ENCODE peak calls at places on chromosomes 6 and 20, in nine cellular contexts. M is mucosa of descending colon, Y is lower lobe of right lung, X is HCT116, K is breast epithelium, N is Panc1, Z is HAP-1, U is PC-9, C is DND-41. F is an unnamed sample.
A peak's percentile ranks its signal among the peaks of the same experiment; 100 is the strongest.

GRCh38 chr6:19549109-19549508 is 288.1 kb upstream of the ID4 start:
- DNase-seq in M (no peak), X (no peak), Y (no peak), Z (no peak), N (no peak), U (no peak), K (no peak), C (no peak), F (no peak)

GRCh38 chr6:4788953-4789584 is 12.9 kb downstream of the CDYL start:
- DNase-seq in Z (no peak), X (no peak), U (no peak), N (no peak), Y (no peak), M (peak; percentile 56), C (no peak), K (no peak), F (no peak)

GRCh38 chr6:28544211-28544610 is 18.5 kb downstream of the GPX5 start:
- DNase-seq in Y (no peak), M (no peak), N (no peak), Z (no peak), K (no peak), X (no peak), C (no peak), U (peak; percentile 45), F (no peak)

GRCh38 chr20:63003546-63003945 is 3.2 kb downstream of the BHLHE23 start:
- DNase-seq in C (no peak), K (no peak), Z (no peak), M (no peak), X (no peak), Y (no peak), U (no peak), N (no peak), F (no peak)

GRCh38 chr6:73083886-73084285 is 141.4 kb downstream of the KHDC1L start:
- DNase-seq in Y (no peak), X (no peak), U (no peak), N (no peak), M (no peak), K (no peak), C (no peak), Z (no peak), F (no peak)

GRCh38 chr6:35034411-35035171 is 106.5 kb downstream of the TCP11 start:
- DNase-seq in U (no peak), X (no peak), K (no peak), N (no peak), Y (peak; percentile 92), M (peak; percentile 89), C (no peak), Z (no peak), F (no peak)

GRCh38 chr6:21918081-21918480 is 324.5 kb downstream of the SOX4 start:
- DNase-seq in M (no peak), Y (no peak), C (no peak), Z (no peak), X (no peak), K (no peak), U (no peak), N (no peak), F (no peak)

GRCh38 chr6:7628479-7628878 is 38.5 kb downstream of the SNRNP48 start:
- DNase-seq in K (no peak), Y (no peak), X (no peak), M (no peak), C (no peak), U (no peak), Z (no peak), N (no peak), F (no peak)

GRCh38 chr20:48708116-48708515 is 119.7 kb downstream of the PREX1 start:
- DNase-seq in U (no peak), M (no peak), C (no peak), K (no peak), Y (no peak), N (no peak), X (no peak), Z (no peak), F (no peak)

GRCh38 chr6:74851598-74851997 is 354.3 kb downstream of the COL12A1 start:
- DNase-seq in K (no peak), Y (no peak), Z (no peak), N (no peak), C (no peak), X (no peak), U (no peak), M (no peak), F (no peak)

GRCh38 chr20:8020314-8021079 is 936 bp upstream of the TMX4 start:
- DNase-seq in C (peak; percentile 49), X (no peak), Y (no peak), M (no peak), N (no peak), Z (no peak), K (no peak), U (peak; percentile 72), F (peak; percentile 51)

GRCh38 chr20:251352-251751 is 6.2 kb upstream of the DEFB132 start:
- DNase-seq in X (no peak), C (no peak), M (no peak), N (no peak), Z (no peak), K (no peak), U (no peak), Y (no peak), F (no peak)

GRCh38 chr20:43511879-43512278 is 4.4 kb downstream of the L3MBTL1 start:
- DNase-seq in K (no peak), Z (no peak), X (no peak), N (no peak), C (no peak), Y (no peak), U (no peak), M (no peak), F (no peak)

GRCh38 chr20:43516251-43516824 is 8.8 kb downstream of the L3MBTL1 start:
- DNase-seq in K (no peak), Z (no peak), M (no peak), N (no peak), X (no peak), U (no peak), Y (no peak), C (no peak), F (no peak)

GRCh38 chr20:43513298-43514061 is 6.0 kb downstream of the L3MBTL1 start:
- DNase-seq in Z (no peak), Y (no peak), N (no peak), C (no peak), K (no peak), U (no peak), M (no peak), X (no peak), F (no peak)

GRCh38 chr20:43514062-43514971 is 6.8 kb downstream of the L3MBTL1 start:
- DNase-seq in X (peak; percentile 96), N (peak; percentile 95), U (peak; percentile 97), Y (peak; percentile 99), Z (peak; percentile 24), K (peak; percentile 98), M (peak; percentile 98), C (peak; percentile 98), F (peak; percentile 90)

DNA sequence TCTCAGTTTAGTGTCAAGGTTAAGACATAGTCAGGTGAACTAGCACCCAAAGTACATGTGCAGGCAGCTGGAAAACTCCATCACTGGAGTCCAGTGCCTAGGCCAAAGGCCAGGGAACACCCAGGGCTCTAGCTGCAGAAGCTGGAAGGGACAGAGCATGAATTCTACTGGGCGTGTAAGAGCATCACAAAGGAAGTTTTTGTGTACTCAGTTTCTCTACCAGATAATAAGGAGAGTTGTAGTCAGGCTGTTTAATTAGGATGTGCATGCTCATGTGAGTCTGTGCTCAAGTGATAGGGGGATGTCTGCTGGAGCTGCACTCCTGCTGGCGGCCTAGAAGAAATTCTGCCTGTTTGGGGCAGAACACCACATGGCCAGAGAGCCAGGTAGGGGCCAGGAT is 8.1 kb downstream of the L3MBTL1 start:
- DNase-seq in K (no peak), M (no peak), X (no peak), N (no peak), Z (no peak), C (no peak), U (no peak), Y (no peak), F (no peak)
- H3K4me3 ChIP-seq in K (peak overlapping the region; percentile 65), M (no peak overlapping the region), X (peak overlapping the region; percentile 57), N (peak overlapping the region; percentile 67), Z (no peak overlapping the region), C (no peak overlapping the region), U (peak overlapping the region; percentile 60), Y (no peak overlapping the region), F (peak overlapping the region; percentile 70)

GRCh38 chr6:113959235-113959634 is 11.7 kb downstream of the HDAC2 start:
- DNase-seq in U (no peak), M (no peak), Y (no peak), C (no peak), K (no peak), Z (no peak), N (no peak), X (no peak), F (no peak)
- H3K9me3 ChIP-seq in U (no peaks in the 10 kb centered on the region), M (no peaks in the 10 kb centered on the region), Y (no peaks in the 10 kb centered on the region), C (no peaks in the 10 kb centered on the region), K (no peaks in the 10 kb centered on the region), Z (no peaks in the 10 kb centered on the region), N (no peaks in the 10 kb centered on the region), X (no peaks in the 10 kb centered on the region), F (no peaks in the 10 kb centered on the region)

GRCh38 chr20:38892091-38892981 is 33.9 kb upstream of the FAM83D start:
- DNase-seq in K (no peak), M (no peak), C (no peak), Y (no peak), X (no peak), U (no peak), Z (no peak), N (no peak), F (no peak)
- H3K4me3 ChIP-seq in K (no peak overlapping the region), M (no peak overlapping the region), C (no peak overlapping the region), Y (no peak overlapping the region), X (no peak overlapping the region), U (no peak overlapping the region), Z (no peak overlapping the region), N (no peak overlapping the region), F (no peak overlapping the region)

GRCh38 chr6:137655291-137655690 is 161.1 kb upstream of the OLIG3 start:
- DNase-seq in M (no peak), Y (no peak), N (no peak), K (no peak), X (no peak), Z (no peak), U (no peak), C (no peak), F (no peak)
- H3K9me3 ChIP-seq in M (peaks cover 30% of the 10 kb centered on the region), Y (peaks cover 32% of the 10 kb centered on the region), N (peaks cover 20% of the 10 kb centered on the region), K (peaks cover 31% of the 10 kb centered on the region), X (no peaks in the 10 kb centered on the region), Z (no peaks in the 10 kb centered on the region), U (peaks cover 25% of the 10 kb centered on the region), C (no peaks in the 10 kb centered on the region), F (no peaks in the 10 kb centered on the region)

GRCh38 chr20:20369353-20370086 is 1.6 kb downstream of the INSM1 start:
- DNase-seq in U (no peak), Y (no peak), N (no peak), C (no peak), M (no peak), Z (peak; percentile 23), K (no peak), X (no peak), F (no peak)
- H3K4me3 ChIP-seq in U (no peak overlapping the region), Y (no peak overlapping the region), N (no peak overlapping the region), C (no peak overlapping the region), M (no peak overlapping the region), Z (peak overlapping the region; percentile 19), K (peak overlapping the region; percentile 35), X (no peak overlapping the region), F (no peak overlapping the region)

DNA sequence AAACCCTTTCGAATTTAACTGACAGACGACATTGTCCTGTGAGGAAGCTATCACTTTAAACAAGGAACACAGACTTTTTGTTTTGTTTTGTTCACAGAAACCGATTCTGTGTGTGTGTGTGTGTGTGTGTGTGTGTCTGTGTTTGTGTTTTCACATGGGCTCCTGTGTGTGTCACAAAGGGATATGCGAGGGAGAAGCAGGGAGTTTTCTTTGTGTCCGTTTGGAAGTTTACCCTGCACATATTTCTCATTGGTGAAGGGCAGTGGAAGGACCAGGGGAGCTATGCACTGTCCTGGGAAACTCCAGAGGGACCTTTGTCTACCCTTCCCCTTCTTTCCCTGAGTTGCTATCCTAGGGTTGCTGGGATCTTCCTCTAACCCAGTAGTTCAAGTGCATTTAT is 17.7 kb downstream of the POM121L2 start:
- DNase-seq in C (no peak), Y (no peak), M (no peak), Z (no peak), K (no peak), N (no peak), X (no peak), U (no peak), F (no peak)
- H3K9me3 ChIP-seq in C (no peaks in the 10 kb centered on the region), Y (no peaks in the 10 kb centered on the region), M (no peaks in the 10 kb centered on the region), Z (no peaks in the 10 kb centered on the region), K (no peaks in the 10 kb centered on the region), N (no peaks in the 10 kb centered on the region), X (no peaks in the 10 kb centered on the region), U (no peaks in the 10 kb centered on the region), F (peaks cover 56% of the 10 kb centered on the region)